ENCODE peak calls at places on chromosomes 16 and 17, in seven cellular contexts. U, D, Y, N, J, S and Z are unnamed samples.

GRCh38 chr17:57834146-57834741 is 15.6 kb downstream of the MRPS23 start:
- DNase-seq in Y (peak), S (no peak), D (peak), U (no peak), N (peak), J (peak), Z (peak)

GRCh38 chr17:6420173-6420641 is 14.7 kb downstream of the AIPL1 start:
- DNase-seq in Y (no peak), N (no peak), U (no peak), D (peak), J (no peak), S (peak), Z (peak)

GRCh38 chr16:10895053-10895946 is 18.3 kb downstream of the CIITA start:
- DNase-seq in S (peak), U (no peak), Y (no peak), J (no peak), D (peak), N (peak), Z (peak)

GRCh38 chr16:65429504-65430149 is 307.8 kb upstream of the CDH11 start:
- DNase-seq in N (no peak), D (no peak), Y (no peak), U (no peak), J (no peak), S (no peak), Z (no peak)

GRCh38 chr17:1764274-1764673 is 2.4 kb downstream of the SERPINF1 start:
- DNase-seq in U (no peak), J (peak), S (peak), N (peak), Y (no peak), D (no peak), Z (peak)

GRCh38 chr17:28953444-28954118 is 2.3 kb upstream of the PHF12 start:
- DNase-seq in D (peak), S (peak), Y (no peak), N (no peak), J (peak), U (peak), Z (peak)

GRCh38 chr17:8166731-8167130 is 4.0 kb upstream of the VAMP2 start:
- DNase-seq in U (no peak), D (no peak), J (no peak), S (no peak), Y (no peak), N (no peak), Z (no peak)

GRCh38 chr17:55740515-55741352 is 10.1 kb upstream of the PCTP start:
- DNase-seq in J (no peak), N (no peak), S (no peak), U (no peak), Y (no peak), D (no peak), Z (no peak)

GRCh38 chr16:85363881-85364280 is 249.2 kb upstream of the GSE1 start:
- DNase-seq in N (no peak), S (no peak), D (no peak), U (no peak), J (no peak), Y (no peak), Z (no peak)

GRCh38 chr17:66540131-66540781 is 237.8 kb downstream of the PRKCA start:
- DNase-seq in Y (no peak), D (peak), U (no peak), N (peak), S (no peak), J (no peak), Z (no peak)

GRCh38 chr17:42653179-42654124 is 5.6 kb upstream of the TUBG2 start:
- DNase-seq in U (no peak), N (peak), S (no peak), Y (no peak), J (no peak), D (peak), Z (no peak)

GRCh38 chr16:46620265-46621005 is 744 bp downstream of the SHCBP1 start:
- DNase-seq in D (no peak), S (peak), U (peak), N (no peak), J (no peak), Y (no peak), Z (peak)

GRCh38 chr17:34254146-34254545 is 939 bp upstream of the CCL2 start:
- DNase-seq in U (no peak), Y (no peak), N (no peak), D (no peak), J (no peak), S (no peak), Z (no peak)

GRCh38 chr17:67544364-67544763 is 167.3 kb downstream of the PITPNC1 start:
- DNase-seq in N (no peak), Y (no peak), J (no peak), S (no peak), D (no peak), U (no peak), Z (no peak)

GRCh38 chr17:38869647-38870258 is at the start of gene LASP1:
- DNase-seq in Y (peak), J (peak), U (peak), N (peak), D (peak), S (peak), Z (peak)

GRCh38 chr16:77332792-77333191 is 102.0 kb downstream of the ADAMTS18 start:
- DNase-seq in S (no peak), J (no peak), Y (no peak), N (no peak), U (no peak), D (no peak), Z (no peak)

GRCh38 chr17:15513859-15514446 is 46.5 kb upstream of the CDRT4 start:
- DNase-seq in Y (no peak), N (no peak), U (no peak), D (no peak), S (no peak), J (no peak), Z (no peak)

GRCh38 chr17:79664925-79665738 is 54.3 kb upstream of the RBFOX3 start:
- DNase-seq in J (peak), D (peak), S (no peak), U (no peak), N (peak), Y (no peak), Z (no peak)

GRCh38 chr17:42182927-42183734 is 2.1 kb downstream of the HCRT start:
- DNase-seq in U (no peak), J (no peak), S (no peak), D (no peak), Y (no peak), N (no peak), Z (no peak)

GRCh38 chr16:9843424-9844013 is 338.7 kb downstream of the GRIN2A start:
- DNase-seq in U (no peak), J (no peak), D (no peak), N (no peak), S (peak), Y (no peak), Z (no peak)

GRCh38 chr17:4230142-4230541 is 33.6 kb downstream of the ANKFY1 start:
- DNase-seq in Y (peak), N (no peak), S (no peak), D (no peak), U (no peak), J (no peak), Z (no peak)

GRCh38 chr16:79932564-79932963 is 332.0 kb upstream of the MAF start:
- DNase-seq in S (no peak), J (no peak), N (no peak), D (no peak), U (no peak), Y (no peak), Z (no peak)

GRCh38 chr17:83200231-83200699 is 120.9 kb downstream of the METRNL start:
- DNase-seq in S (peak), U (peak), Y (peak), D (peak), N (peak), J (peak), Z (peak)

GRCh38 chr16:11319529-11320146 is 25.6 kb upstream of the RMI2 start:
- DNase-seq in U (no peak), D (no peak), N (no peak), J (peak), Y (no peak), S (no peak), Z (no peak)

GRCh38 chr17:41042953-41043352 is 1.7 kb upstream of the KRTAP1-1 start:
- DNase-seq in U (no peak), S (no peak), Y (no peak), D (no peak), N (no peak), J (no peak), Z (no peak)

GRCh38 chr16:21590287-21590686 is 9.1 kb upstream of the METTL9 start:
- DNase-seq in D (no peak), S (no peak), U (no peak), N (no peak), J (no peak), Y (no peak), Z (no peak)

GRCh38 chr16:56277040-56277439 is 85.8 kb downstream of the GNAO1 start:
- DNase-seq in U (no peak), S (no peak), J (no peak), N (no peak), Y (no peak), D (peak), Z (no peak)

GRCh38 chr16:71637398-71637797 is 11.4 kb downstream of the MARVELD3 start:
- DNase-seq in N (no peak), D (peak), J (no peak), U (no peak), Y (no peak), S (no peak), Z (no peak)

GRCh38 chr16:67150058-67150832 is 553 bp downstream of the B3GNT9 start:
- DNase-seq in Y (no peak), S (peak), N (peak), D (peak), U (peak), J (no peak), Z (peak)

GRCh38 chr17:19590912-19591551 is 57.4 kb downstream of the SLC47A1 start:
- DNase-seq in Y (no peak), D (peak), J (no peak), S (no peak), U (no peak), N (no peak), Z (no peak)

GRCh38 chr17:39485555-39485954 is 24.3 kb downstream of the CDK12 start:
- DNase-seq in J (no peak), Y (no peak), D (no peak), S (no peak), N (no peak), U (no peak), Z (no peak)

DNA sequence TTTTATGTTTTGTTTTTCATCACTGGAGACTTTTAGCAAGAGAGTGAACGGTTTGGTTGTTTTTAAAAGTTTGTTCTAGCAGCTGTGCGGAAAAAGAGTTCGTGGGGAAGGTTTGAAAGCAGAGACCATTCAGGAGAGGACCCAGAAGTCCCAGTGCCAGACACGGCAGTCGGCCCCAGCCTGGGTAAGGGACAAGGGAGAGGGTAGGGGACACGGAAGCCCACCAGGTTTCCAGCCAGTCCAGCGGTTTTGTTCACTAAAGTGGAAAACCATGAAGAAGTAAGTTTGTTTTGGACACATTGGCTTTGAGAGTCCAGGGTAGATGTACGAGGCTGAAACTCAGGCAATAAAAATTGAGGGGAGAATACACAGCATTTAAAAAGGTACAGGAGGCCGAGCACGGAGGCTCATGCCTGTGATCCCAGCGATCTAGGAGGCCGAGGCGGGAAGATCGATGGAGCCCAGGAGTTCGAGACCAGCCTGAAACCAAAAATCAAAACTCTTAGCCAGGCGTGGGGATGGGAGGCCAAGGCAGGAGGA is 56.8 kb upstream of the RPH3AL start:
- DNase-seq in U (no peak), D (no peak), S (no peak), N (no peak), J (no peak), Y (no peak), Z (no peak)
- TF ChIP-seq CTCF in U (no peak), D (no peak), S (no peak), N (no peak), J (no peak), Y (no peak), Z (no peak)

DNA sequence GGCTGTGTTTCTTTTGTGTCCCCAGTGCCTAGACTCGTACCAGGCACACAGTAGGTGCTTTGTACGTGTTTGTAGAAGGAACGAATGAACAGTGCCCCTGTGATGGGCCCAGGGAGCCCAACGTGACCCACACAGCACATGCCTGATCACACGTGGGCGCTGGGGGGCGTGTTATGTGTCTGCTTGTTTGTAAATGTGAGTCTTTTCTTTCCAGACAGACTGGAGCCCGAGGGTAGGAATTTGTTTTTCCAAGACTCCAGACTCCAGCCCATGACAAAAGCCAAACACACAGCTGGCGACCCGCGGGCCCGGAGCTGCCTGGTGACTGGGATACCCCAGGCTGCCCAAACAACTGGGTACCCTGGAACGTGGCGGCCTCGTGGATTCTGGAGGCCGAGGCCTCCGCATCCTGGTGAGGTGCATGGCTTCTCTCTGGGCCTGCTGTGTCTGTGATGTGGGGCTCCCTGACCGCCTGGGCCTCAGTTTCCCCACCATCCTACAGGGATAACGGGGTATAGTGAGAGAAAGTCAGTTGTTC is 14.9 kb upstream of the CBFA2T3 start:
- DNase-seq in S (no peak), Y (no peak), J (no peak), U (no peak), D (no peak), N (no peak), Z (no peak)
- TF ChIP-seq CTCF in S (no peak), Y (no peak), J (no peak), U (no peak), D (no peak), N (no peak), Z (no peak)

GRCh38 chr17:81939881-81940385 is 2.8 kb upstream of the PYCR1 start:
- DNase-seq in N (peak), S (no peak), D (no peak), J (peak), U (no peak), Y (no peak), Z (no peak)

GRCh38 chr17:81942167-81942553 is 4.9 kb downstream of the MYADML2 start:
- DNase-seq in J (no peak), U (no peak), N (peak), Y (no peak), D (no peak), S (no peak), Z (no peak)

GRCh38 chr17:81940538-81941483 is 3.7 kb upstream of the PYCR1 start:
- DNase-seq in S (no peak), U (no peak), J (no peak), N (no peak), Y (no peak), D (no peak), Z (no peak)

GRCh38 chr17:81941484-81942166 is 4.5 kb upstream of the PYCR1 start:
- DNase-seq in Y (no peak), J (no peak), S (no peak), U (peak), D (peak), N (peak), Z (no peak)

DNA sequence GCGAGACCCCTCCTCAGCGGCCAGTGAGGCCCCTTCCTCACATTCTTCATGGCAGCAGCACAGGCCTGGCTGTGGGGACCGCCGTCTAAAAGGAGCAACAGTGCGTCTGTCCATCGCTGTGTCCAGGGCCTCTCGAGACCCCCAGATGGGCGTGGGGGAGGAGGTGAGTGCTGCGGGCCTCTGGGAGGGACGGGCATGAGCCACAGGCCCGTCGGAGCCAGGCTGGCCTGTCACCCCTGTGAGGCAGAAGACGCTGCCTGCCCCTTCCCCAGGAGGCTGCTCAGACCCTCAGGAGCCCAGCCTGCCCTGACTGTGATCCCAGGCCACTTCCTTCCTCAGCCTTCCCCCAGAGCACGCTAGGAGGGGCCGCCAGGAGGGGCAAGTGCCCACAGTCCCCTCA is 2.1 kb upstream of the PYCR1 start:
- DNase-seq in S (no peak), J (no peak), Y (no peak), D (no peak), N (no peak), U (no peak), Z (no peak)
- TF ChIP-seq CTCF in S (no peak), J (no peak), Y (no peak), D (no peak), N (no peak), U (no peak), Z (no peak)

DNA sequence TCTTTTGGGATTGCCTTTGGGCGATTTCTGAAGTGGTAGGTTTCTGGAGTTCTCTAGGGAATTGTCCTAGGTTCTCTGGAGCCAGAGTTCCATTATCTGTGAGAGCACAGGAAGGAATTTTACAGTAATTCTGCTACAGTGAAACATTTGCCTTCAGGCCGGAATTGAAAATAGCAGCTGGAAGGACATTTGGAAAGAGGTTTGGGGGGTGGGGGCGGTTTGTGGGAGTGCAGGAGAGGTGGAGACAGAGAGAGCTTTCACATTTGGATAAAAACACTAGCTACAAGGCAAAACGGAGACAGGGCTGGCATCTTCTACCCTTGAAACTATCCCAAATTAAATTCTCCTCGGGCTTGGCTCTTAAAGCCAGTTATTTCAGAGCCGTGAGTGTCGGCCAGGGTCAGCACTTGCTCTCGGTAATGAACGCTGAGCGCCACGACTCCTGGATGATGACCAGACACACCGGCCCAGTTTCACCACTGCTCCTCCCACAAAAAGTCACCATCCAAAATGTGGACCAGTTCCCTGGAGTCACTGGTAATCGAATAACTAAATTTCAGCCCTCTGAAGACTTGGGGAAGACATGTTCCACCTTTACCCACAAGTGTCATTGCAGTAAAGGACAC is 67.7 kb upstream of the TANC2 start:
- DNase-seq in D (no peak), S (no peak), J (no peak), U (no peak), Y (no peak), N (no peak), Z (no peak)
- TF ChIP-seq CTCF in D (no peak), S (no peak), J (no peak), U (no peak), Y (no peak), N (no peak), Z (no peak)

DNA sequence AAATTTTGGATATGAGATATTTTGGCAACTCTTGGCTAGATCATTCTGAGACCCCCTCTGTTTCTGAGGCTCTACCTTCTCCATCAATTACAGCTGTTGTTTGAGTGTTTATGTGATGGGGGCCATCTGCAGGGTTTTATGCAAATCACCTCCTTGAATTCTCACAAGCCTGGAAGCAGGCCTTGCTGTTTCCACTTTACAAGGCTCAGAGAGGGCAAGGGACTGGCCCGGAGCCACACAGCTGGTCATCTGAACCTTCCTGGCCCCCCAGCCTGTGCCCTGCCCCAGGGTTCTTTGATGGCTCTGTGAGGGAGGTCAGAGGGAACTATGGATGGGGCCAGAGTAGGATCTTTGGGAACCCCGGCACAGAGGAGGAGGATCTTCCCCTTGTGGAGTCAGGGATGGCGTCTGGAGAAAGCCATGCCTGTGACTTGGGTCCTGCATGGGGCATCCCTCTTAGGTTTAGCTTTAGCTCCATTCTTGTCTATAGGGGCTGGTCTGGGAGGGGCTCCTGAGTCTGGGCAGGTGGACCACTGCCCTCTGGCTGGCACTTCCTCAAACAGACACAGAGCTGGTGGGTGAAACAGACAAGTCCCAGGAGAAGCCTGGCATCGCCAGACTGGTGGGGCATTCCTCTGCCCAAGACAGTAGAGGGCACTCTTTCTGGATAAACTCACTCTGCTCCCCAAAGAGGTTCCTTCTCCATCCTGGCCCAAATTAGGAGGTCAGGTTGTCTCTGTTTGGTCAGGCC is 26.2 kb downstream of the IL21R start:
- DNase-seq in D (no peak), Y (no peak), U (no peak), S (peak), N (no peak), J (no peak), Z (peak)
- TF ChIP-seq CTCF in D (no peak), Y (no peak), U (no peak), S (peak), N (no peak), J (no peak), Z (no peak)

DNA sequence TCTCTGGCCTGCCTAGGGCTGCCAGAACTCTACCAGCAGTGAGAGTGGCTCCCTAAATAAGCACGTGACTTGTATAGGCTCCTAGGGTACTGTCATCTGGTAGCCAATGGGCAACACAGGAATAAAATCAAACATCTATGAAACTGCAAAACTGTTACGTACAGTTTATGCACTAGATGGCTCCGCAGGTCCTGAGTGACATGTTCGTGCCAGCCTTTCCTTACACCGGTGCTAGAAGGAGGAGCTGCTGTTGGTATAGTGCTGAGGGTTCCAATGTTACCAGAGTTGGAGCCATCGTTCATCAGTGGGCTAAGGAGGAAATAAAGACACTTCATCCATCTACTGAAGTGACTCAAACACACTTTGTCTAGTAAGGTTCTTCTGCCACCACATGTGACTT is 63.2 kb upstream of the TRAP1 start:
- DNase-seq in U (no peak), D (no peak), N (no peak), Y (no peak), J (no peak), S (peak), Z (peak)
- TF ChIP-seq CTCF in U (no peak), D (no peak), N (no peak), Y (no peak), J (no peak), S (no peak), Z (no peak)